ENCODE peak calls at places on chromosomes 16 and 17, in six cellular contexts. O is brain microvascular endothelial cell, J is omental fat pad, R is astrocyte of the spinal cord, M is neural crest cell, N is epithelial cell of proximal tubule. S is an unnamed sample.

GRCh38 chr16:88815901-88816589 is 4.3 kb upstream of the APRT start:
- DNase-seq in O (no peak), J (no peak), N (no peak), M (no peak), R (no peak), S (no peak)

GRCh38 chr17:81401727-81402529 is 6.7 kb downstream of the BAHCC1 start:
- DNase-seq in M (peak), N (no peak), J (no peak), R (no peak), O (no peak), S (peak)

GRCh38 chr17:42512733-42513251 is 23.2 kb upstream of the NAGLU start:
- DNase-seq in O (no peak), R (no peak), N (no peak), J (no peak), M (no peak), S (peak)

GRCh38 chr16:50609049-50609832 is 61.0 kb downstream of the NKD1 start:
- DNase-seq in O (no peak), J (no peak), M (no peak), R (no peak), N (no peak), S (peak)

GRCh38 chr17:14297161-14297851 is 3.6 kb upstream of the HS3ST3B1 start:
- DNase-seq in R (peak), N (no peak), O (no peak), M (no peak), J (no peak), S (peak)

GRCh38 chr16:9978160-9978725 is 204.0 kb downstream of the GRIN2A start:
- DNase-seq in M (no peak), J (no peak), N (no peak), O (no peak), R (no peak), S (no peak)

GRCh38 chr17:32756696-32757095 is 120.2 kb downstream of the MYO1D start:
- DNase-seq in M (no peak), R (no peak), O (no peak), J (no peak), N (no peak), S (no peak)

GRCh38 chr17:35568561-35568960 is 7.9 kb upstream of the SLFN14 start:
- DNase-seq in J (no peak), O (peak), N (no peak), M (no peak), R (no peak), S (peak)

GRCh38 chr17:58734040-58734439 is 21.6 kb upstream of the PPM1E start:
- DNase-seq in M (no peak), J (no peak), O (no peak), R (no peak), N (no peak), S (no peak)

GRCh38 chr16:3029499-3030127 is 5.8 kb downstream of the THOC6 start:
- DNase-seq in O (no peak), M (no peak), R (no peak), J (no peak), N (no peak), S (peak)

GRCh38 chr17:40542562-40543411 is 22.5 kb downstream of the CCR7 start:
- DNase-seq in M (no peak), R (peak), N (no peak), O (peak), J (peak), S (peak)

GRCh38 chr17:17119106-17119505 is 76.8 kb downstream of the MPRIP start:
- DNase-seq in J (no peak), O (no peak), R (no peak), N (no peak), M (no peak), S (no peak)

GRCh38 chr16:55386534-55387296 is 62.7 kb downstream of the IRX6 start:
- DNase-seq in M (no peak), O (no peak), N (no peak), J (no peak), R (no peak), S (no peak)

GRCh38 chr17:45425125-45425983 is 7.3 kb downstream of the ARHGAP27 start:
- DNase-seq in M (peak), O (peak), R (peak), N (peak), J (no peak), S (peak)

GRCh38 chr16:48165961-48166578 is 10.3 kb upstream of the ABCC12 start:
- DNase-seq in O (peak), R (peak), N (no peak), J (no peak), M (no peak), S (peak)

GRCh38 chr17:44522883-44523671 is 19.9 kb upstream of the GPATCH8 start:
- DNase-seq in N (no peak), R (peak), M (peak), J (peak), O (peak), S (peak)

GRCh38 chr17:47099451-47099986 is 89.6 kb downstream of the CDC27 start:
- DNase-seq in J (no peak), O (no peak), N (no peak), M (no peak), R (no peak), S (no peak)

GRCh38 chr17:45905812-45906211 is 11.5 kb downstream of the MAPT start:
- DNase-seq in R (no peak), J (no peak), M (no peak), O (no peak), N (no peak), S (no peak)

GRCh38 chr17:7280519-7281073 is 922 bp upstream of the SLC2A4 start:
- DNase-seq in J (peak), R (peak), M (peak), O (peak), N (no peak), S (peak)

GRCh38 chr17:76157759-76158158 is 16.7 kb upstream of the FOXJ1 start:
- DNase-seq in M (no peak), N (no peak), J (no peak), R (no peak), O (no peak), S (no peak)

GRCh38 chr16:57167951-57168350 is 17.9 kb downstream of the PSME3IP1 start:
- DNase-seq in O (peak), N (no peak), R (peak), M (no peak), J (no peak), S (peak)
- TF ChIP-seq CTCF in O (peak), N (peak), R (peak), M (peak), J (no peak), S (peak)

DNA sequence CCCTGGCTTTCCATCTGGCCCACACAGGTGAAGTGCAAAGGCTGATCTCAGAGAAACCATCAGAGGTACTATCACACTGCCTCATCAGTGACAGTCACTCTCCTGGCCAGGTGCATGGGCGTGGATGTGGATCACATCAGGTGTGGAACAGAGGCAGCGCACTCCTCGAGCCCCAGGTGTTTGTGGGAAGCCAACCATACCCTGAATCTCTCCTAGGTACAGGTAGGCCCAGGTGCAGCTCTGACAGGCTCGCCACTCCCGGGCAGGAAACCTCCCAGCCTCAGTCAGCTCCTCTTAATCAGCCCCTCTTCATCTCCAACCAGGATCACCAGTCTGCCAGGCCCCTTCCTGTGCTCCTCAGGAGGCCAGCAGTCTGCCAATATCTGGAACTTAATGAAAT is 31.7 kb downstream of the TLE7 start:
- DNase-seq in O (no peak), R (no peak), N (no peak), M (no peak), J (no peak), S (no peak)
- TF ChIP-seq CTCF in O (no peak), R (no peak), N (no peak), M (no peak), J (no peak), S (no peak)

GRCh38 chr16:30113031-30113710 is at the start of gene GDPD3:
- DNase-seq in J (no peak), M (no peak), N (no peak), O (no peak), R (no peak), S (peak)
- TF ChIP-seq CTCF in J (no peak), M (no peak), N (no peak), O (no peak), R (no peak), S (no peak)

GRCh38 chr16:29999605-30000004 is 3.6 kb downstream of the INO80E start:
- DNase-seq in N (no peak), R (no peak), M (no peak), O (no peak), J (no peak), S (no peak)

GRCh38 chr16:30004424-30004776 is 6.4 kb downstream of the DOC2A start:
- DNase-seq in J (no peak), M (no peak), R (no peak), N (no peak), O (no peak), S (no peak)

GRCh38 chr16:30003670-30004423 is 7.0 kb downstream of the DOC2A start:
- DNase-seq in J (no peak), M (no peak), R (no peak), N (no peak), O (no peak), S (no peak)

GRCh38 chr16:30002614-30003346 is 6.7 kb downstream of the INO80E start:
- DNase-seq in N (no peak), R (no peak), O (no peak), M (no peak), J (no peak), S (no peak)

GRCh38 chr16:30000768-30001631 is 5.0 kb downstream of the INO80E start:
- DNase-seq in M (no peak), J (no peak), N (no peak), R (no peak), O (no peak), S (no peak)
- TF ChIP-seq CTCF in M (no peak), J (no peak), N (no peak), R (peak), O (peak), S (peak)

GRCh38 chr17:61349350-61349749 is 50.3 kb upstream of the TBX2 start:
- DNase-seq in N (no peak), R (no peak), O (no peak), J (no peak), M (no peak), S (peak)
- TF ChIP-seq CTCF in N (peak), R (peak), O (peak), J (no peak), M (peak), S (peak)